ENCODE peak calls at places on chromosomes 16 and 17, in seven cellular contexts. One of them, this sample, is unnamed.

GRCh38 chr16:67649494-67649931 is 4.6 kb downstream of the CARMIL2 start:
- DNase-seq in T follicular helper cell: no peak
- DNase-seq in psoas muscle: peak
- DNase-seq in left ventricle myocardium superior: peak
- DNase-seq in caudate nucleus: no peak
- DNase-seq in effector memory CD4-positive, alpha-beta T cell: no peak
- DNase-seq in amygdala: no peak
- DNase-seq in this sample: no peak

GRCh38 chr17:45411348-45412105 is 21.1 kb downstream of the ARHGAP27 start:
- DNase-seq in T follicular helper cell: no peak
- DNase-seq in psoas muscle: peak
- DNase-seq in left ventricle myocardium superior: peak
- DNase-seq in caudate nucleus: no peak
- DNase-seq in effector memory CD4-positive, alpha-beta T cell: no peak
- DNase-seq in amygdala: no peak
- DNase-seq in this sample: no peak

GRCh38 chr16:82281544-82281943 is 111.5 kb upstream of the MPHOSPH6 start:
- DNase-seq in T follicular helper cell: no peak
- DNase-seq in psoas muscle: no peak
- DNase-seq in left ventricle myocardium superior: no peak
- DNase-seq in caudate nucleus: no peak
- DNase-seq in effector memory CD4-positive, alpha-beta T cell: no peak
- DNase-seq in amygdala: no peak
- DNase-seq in this sample: no peak

GRCh38 chr16:31134625-31135534 is 647 bp downstream of the PRSS8 start:
- DNase-seq in T follicular helper cell: no peak
- DNase-seq in psoas muscle: no peak
- DNase-seq in left ventricle myocardium superior: no peak
- DNase-seq in caudate nucleus: no peak
- DNase-seq in effector memory CD4-positive, alpha-beta T cell: no peak
- DNase-seq in amygdala: no peak
- DNase-seq in this sample: no peak

GRCh38 chr16:11658896-11659708 is 9.2 kb upstream of the SNN start:
- DNase-seq in T follicular helper cell: no peak
- DNase-seq in psoas muscle: no peak
- DNase-seq in left ventricle myocardium superior: peak
- DNase-seq in caudate nucleus: no peak
- DNase-seq in effector memory CD4-positive, alpha-beta T cell: no peak
- DNase-seq in amygdala: no peak
- DNase-seq in this sample: no peak

GRCh38 chr16:23276821-23277220 is 25.3 kb upstream of the SCNN1B start:
- DNase-seq in T follicular helper cell: no peak
- DNase-seq in psoas muscle: no peak
- DNase-seq in left ventricle myocardium superior: no peak
- DNase-seq in caudate nucleus: no peak
- DNase-seq in effector memory CD4-positive, alpha-beta T cell: no peak
- DNase-seq in amygdala: no peak
- DNase-seq in this sample: no peak

GRCh38 chr17:49616546-49617205 is 41.0 kb downstream of the NXPH3 start:
- DNase-seq in T follicular helper cell: no peak
- DNase-seq in psoas muscle: peak
- DNase-seq in left ventricle myocardium superior: peak
- DNase-seq in caudate nucleus: no peak
- DNase-seq in effector memory CD4-positive, alpha-beta T cell: no peak
- DNase-seq in amygdala: no peak
- DNase-seq in this sample: no peak

GRCh38 chr16:24534634-24535033 is 4.7 kb upstream of the RBBP6 start:
- DNase-seq in T follicular helper cell: no peak
- DNase-seq in psoas muscle: no peak
- DNase-seq in left ventricle myocardium superior: no peak
- DNase-seq in caudate nucleus: no peak
- DNase-seq in effector memory CD4-positive, alpha-beta T cell: no peak
- DNase-seq in amygdala: no peak
- DNase-seq in this sample: no peak

GRCh38 chr16:84720180-84720579 is 20.4 kb downstream of the USP10 start:
- DNase-seq in T follicular helper cell: no peak
- DNase-seq in psoas muscle: no peak
- DNase-seq in left ventricle myocardium superior: no peak
- DNase-seq in caudate nucleus: no peak
- DNase-seq in effector memory CD4-positive, alpha-beta T cell: no peak
- DNase-seq in amygdala: no peak
- DNase-seq in this sample: no peak

GRCh38 chr17:38867179-38867994 is 2.5 kb upstream of the LASP1 start:
- DNase-seq in T follicular helper cell: peak
- DNase-seq in psoas muscle: no peak
- DNase-seq in left ventricle myocardium superior: peak
- DNase-seq in caudate nucleus: no peak
- DNase-seq in effector memory CD4-positive, alpha-beta T cell: peak
- DNase-seq in amygdala: peak
- DNase-seq in this sample: no peak

GRCh38 chr17:48113201-48113676 is 5.7 kb downstream of the SNX11 start:
- DNase-seq in T follicular helper cell: peak
- DNase-seq in psoas muscle: no peak
- DNase-seq in left ventricle myocardium superior: peak
- DNase-seq in caudate nucleus: no peak
- DNase-seq in effector memory CD4-positive, alpha-beta T cell: peak
- DNase-seq in amygdala: no peak
- DNase-seq in this sample: no peak

GRCh38 chr16:50967827-50968612 is 183.1 kb downstream of the SALL1 start:
- DNase-seq in T follicular helper cell: no peak
- DNase-seq in psoas muscle: no peak
- DNase-seq in left ventricle myocardium superior: no peak
- DNase-seq in caudate nucleus: no peak
- DNase-seq in effector memory CD4-positive, alpha-beta T cell: no peak
- DNase-seq in amygdala: no peak
- DNase-seq in this sample: no peak

This sample was measured in D721Med.